ENCODE peak calls at places on chromosomes 6 and 20, in eight cellular contexts. L, Q, G, S, Z, N, D and F are unnamed samples.

GRCh38 chr6:54493138-54493537 is 184.9 kb downstream of the TINAG start:
- DNase-seq in S (no peak), L (no peak), Q (no peak), N (no peak), D (no peak), Z (no peak), G (no peak), F (no peak)

GRCh38 chr20:57269148-57269984 is 2.9 kb upstream of the BMP7 start:
- DNase-seq in L (no peak), Q (no peak), N (no peak), S (no peak), Z (no peak), G (no peak), D (no peak), F (no peak)

GRCh38 chr20:62942456-62942855 is 4.5 kb downstream of the GID8 start:
- DNase-seq in Z (no peak), D (no peak), L (no peak), G (no peak), N (no peak), S (no peak), Q (no peak), F (no peak)

GRCh38 chr20:3749689-3750639 is 17.5 kb downstream of the HSPA12B start:
- DNase-seq in G (no peak), S (peak; percentile 35), N (no peak), Z (peak; percentile 37), Q (no peak), D (no peak), L (peak; percentile 90), F (peak; percentile 56)

GRCh38 chr6:11322252-11322885 is 89.9 kb upstream of the NEDD9 start:
- DNase-seq in Q (no peak), S (no peak), G (no peak), L (no peak), N (no peak), Z (no peak), D (no peak), F (no peak)

GRCh38 chr6:56875961-56876360 is 78.9 kb upstream of the BEND6 start:
- DNase-seq in Z (no peak), L (no peak), Q (no peak), S (no peak), D (no peak), G (no peak), N (no peak), F (peak; percentile 84)

GRCh38 chr6:27892596-27893058 is 19.6 kb downstream of the OR2B2 start:
- DNase-seq in L (no peak), Z (no peak), G (no peak), D (no peak), S (no peak), N (no peak), Q (no peak), F (no peak)

GRCh38 chr6:16420715-16421461 is 182.5 kb downstream of the GMPR start:
- DNase-seq in S (no peak), Q (peak; percentile 75), D (no peak), N (no peak), L (no peak), Z (no peak), G (no peak), F (no peak)

GRCh38 chr20:19958243-19958642 is 58.9 kb upstream of the NAA20 start:
- DNase-seq in N (no peak), G (no peak), D (no peak), Z (no peak), Q (no peak), L (no peak), S (no peak), F (no peak)

GRCh38 chr20:18727032-18727508 is 86.5 kb upstream of the SCP2D1 start:
- DNase-seq in S (peak; percentile 37), L (no peak), G (no peak), Q (no peak), N (no peak), D (no peak), Z (no peak), F (no peak)

GRCh38 chr6:169341706-169342105 is 88.1 kb upstream of the THBS2 start:
- DNase-seq in Q (no peak), S (no peak), G (no peak), N (no peak), D (no peak), Z (no peak), L (no peak), F (no peak)

GRCh38 chr20:44651507-44652373 is at the start of gene ADA:
- DNase-seq in Q (peak; percentile 39), G (no peak), N (peak; percentile 79), L (peak; percentile 82), S (peak; percentile 44), D (peak; percentile 77), Z (no peak), F (peak; percentile 47)

GRCh38 chr6:34947561-34947960 is 58.5 kb downstream of the ANKS1A start:
- DNase-seq in N (no peak), Z (no peak), G (no peak), S (no peak), Q (no peak), D (no peak), L (no peak), F (no peak)

GRCh38 chr6:122887941-122888340 is 98.9 kb downstream of the SMPDL3A start:
- DNase-seq in L (no peak), G (no peak), Z (no peak), N (no peak), D (no peak), S (no peak), Q (no peak), F (no peak)

GRCh38 chr6:7631466-7631865 is 41.5 kb downstream of the SNRNP48 start:
- DNase-seq in D (no peak), G (no peak), Q (no peak), S (peak; percentile 15), Z (no peak), L (no peak), N (no peak), F (no peak)

GRCh38 chr20:49989234-49990065 is 6.7 kb downstream of the SNAI1 start:
- DNase-seq in S (no peak), N (no peak), Q (no peak), Z (no peak), D (peak; percentile 77), G (no peak), L (peak; percentile 17), F (no peak)

GRCh38 chr20:59598625-59599310 is 5.6 kb upstream of the PHACTR3 start:
- DNase-seq in Q (no peak), L (peak; percentile 86), Z (no peak), S (no peak), N (peak; percentile 45), G (no peak), D (no peak), F (peak; percentile 55)

GRCh38 chr20:40962733-40963504 is 65.7 kb upstream of the TOP1 start:
- DNase-seq in S (peak; percentile 52), Z (peak; percentile 49), G (no peak), Q (peak; percentile 64), L (peak; percentile 89), D (peak; percentile 65), N (peak; percentile 78), F (peak; percentile 72)

GRCh38 chr6:29845405-29846006 is 17.9 kb downstream of the HLA-G start:
- DNase-seq in G (no peak), N (no peak), S (no peak), D (no peak), Q (no peak), L (no peak), Z (peak; percentile 32), F (peak; percentile 45)

GRCh38 chr6:50655848-50656453 is 57.4 kb upstream of the TFAP2D start:
- DNase-seq in D (no peak), S (no peak), Q (no peak), N (no peak), L (peak; percentile 28), Z (no peak), G (no peak), F (peak; percentile 16)

GRCh38 chr6:125191916-125192609 is 38.5 kb downstream of the TPD52L1 start:
- DNase-seq in S (peak; percentile 45), Z (peak; percentile 19), D (peak; percentile 36), Q (peak; percentile 44), L (peak; percentile 75), N (no peak), G (peak; percentile 4), F (peak; percentile 51)

GRCh38 chr6:7672066-7673062 is 53.5 kb upstream of the BMP6 start:
- DNase-seq in D (no peak), S (no peak), N (no peak), Q (no peak), G (no peak), L (no peak), Z (no peak), F (no peak)

GRCh38 chr6:64249129-64249528 is 613.5 kb downstream of the PHF3 start:
- DNase-seq in L (no peak), Q (no peak), N (no peak), Z (no peak), G (no peak), S (no peak), D (no peak), F (peak; percentile 26)

GRCh38 chr6:4489538-4489937 is 286.7 kb upstream of the CDYL start:
- DNase-seq in Z (no peak), L (no peak), G (no peak), Q (no peak), D (no peak), N (no peak), S (no peak), F (no peak)

GRCh38 chr20:6566821-6567220 is 200.7 kb upstream of the BMP2 start:
- DNase-seq in L (no peak), S (no peak), D (no peak), G (no peak), N (no peak), Z (no peak), Q (no peak), F (no peak)

GRCh38 chr6:73364549-73364948 is 2.1 kb downstream of the KHDC3L start:
- DNase-seq in N (no peak), S (no peak), L (no peak), Z (no peak), G (no peak), Q (no peak), D (no peak), F (no peak)

GRCh38 chr6:90386796-90387390 is 90.2 kb upstream of the BACH2 start:
- DNase-seq in L (no peak), Q (no peak), G (no peak), D (peak; percentile 23), S (no peak), Z (no peak), N (peak; percentile 59), F (no peak)